ENCODE peak calls at places on chromosomes 13 and 19, in four cellular contexts. D, S, F and U are unnamed samples.

GRCh38 chr13:24355103-24355502 is 45.7 kb downstream of the C1QTNF9 start:
- DNase-seq in S (no peak), D (no peak), F (no peak), U (no peak)

GRCh38 chr13:48680756-48681392 is 27.1 kb downstream of the CYSLTR2 start:
- DNase-seq in F (no peak), S (no peak), D (no peak), U (no peak)

GRCh38 chr13:95087746-95088305 is 213.4 kb downstream of the ABCC4 start:
- DNase-seq in D (no peak), F (peak; percentile 46), S (no peak), U (no peak)

GRCh38 chr19:17681505-17682125 is 6.5 kb downstream of the UNC13A start:
- DNase-seq in D (peak; percentile 48), F (peak; percentile 65), S (no peak), U (peak; percentile 58)

GRCh38 chr13:113935081-113935511 is 38.8 kb downstream of the C13orf46 start:
- DNase-seq in D (no peak), F (no peak), S (no peak), U (no peak)

GRCh38 chr19:58545286-58546068 is 1.6 kb downstream of the TRIM28 start:
- DNase-seq in S (no peak), F (peak; percentile 12), D (no peak), U (no peak)

GRCh38 chr13:86692291-86692690 is 893.1 kb upstream of the SLITRK6 start:
- DNase-seq in D (no peak), S (no peak), F (no peak), U (no peak)

GRCh38 chr13:20699715-20700114 is 3.8 kb upstream of the IL17D start:
- DNase-seq in S (no peak), D (no peak), F (no peak), U (no peak)

GRCh38 chr19:18384775-18385174 is 1.2 kb upstream of the GDF15 start:
- DNase-seq in D (no peak), S (no peak), F (no peak), U (no peak)

GRCh38 chr13:112469071-112469745 is 93.1 kb downstream of the SPACA7 start:
- DNase-seq in D (no peak), F (no peak), S (no peak), U (no peak)

GRCh38 chr19:53161123-53161522 is 2.3 kb upstream of the ZNF347 start:
- DNase-seq in D (no peak), F (no peak), S (no peak), U (no peak)

GRCh38 chr19:48479686-48480085 is 10.5 kb downstream of the CYTH2 start:
- DNase-seq in D (no peak), F (no peak), S (no peak), U (no peak)

GRCh38 chr13:20254076-20254475 is 22.0 kb upstream of the GJB6 start:
- DNase-seq in S (no peak), F (no peak), D (no peak), U (no peak)

GRCh38 chr13:113651511-113652403 is 6.2 kb downstream of the ATP4B start:
- DNase-seq in S (no peak), D (no peak), F (no peak), U (no peak)

GRCh38 chr13:88751994-88752393 is 1080.8 kb downstream of the SLITRK5 start:
- DNase-seq in D (no peak), S (no peak), F (no peak), U (no peak)

GRCh38 chr13:93539914-93540313 is 313.3 kb downstream of the GPC6 start:
- DNase-seq in F (no peak), S (no peak), D (no peak), U (no peak)

GRCh38 chr13:74000906-74001305 is 133.3 kb downstream of the KLF12 start:
- DNase-seq in F (no peak), D (no peak), S (no peak), U (no peak)

GRCh38 chr19:15188851-15189250 is 11.9 kb downstream of the NOTCH3 start:
- DNase-seq in F (no peak), D (no peak), S (no peak), U (no peak)

GRCh38 chr13:34620073-34620858 is 321.8 kb upstream of the NBEA start:
- DNase-seq in S (no peak), D (no peak), F (no peak), U (no peak)

GRCh38 chr19:50333737-50334617 is 4.8 kb upstream of the KCNC3 start:
- DNase-seq in F (peak; percentile 51), D (peak; percentile 83), S (peak; percentile 76), U (peak; percentile 87)